ENCODE peak calls at places on chromosomes 3 and 15, in four cellular contexts. S, M, L and G are unnamed samples.

GRCh38 chr3:16887130-16887529 is 2.4 kb downstream of the PLCL2 start:
- DNase-seq in M (no peak), L (no peak), S (no peak), G (no peak)

GRCh38 chr3:58535531-58536500 is 1.2 kb downstream of the ACOX2 start:
- DNase-seq in S (no peak), L (no peak), M (no peak), G (peak; percentile 85)

GRCh38 chr3:151686257-151686656 is 47.5 kb upstream of the AADACL2 start:
- DNase-seq in L (no peak), M (no peak), S (no peak), G (peak; percentile 9)

GRCh38 chr3:120021523-120021922 is 72.7 kb downstream of the GSK3B start:
- DNase-seq in L (peak; percentile 51), M (no peak), S (no peak), G (no peak)

GRCh38 chr3:98906230-98906629 is 4.7 kb upstream of the DCBLD2 start:
- DNase-seq in S (no peak), L (peak; percentile 93), M (peak; percentile 57), G (no peak)

GRCh38 chr3:134029256-134029733 is 430 bp downstream of the SLCO2A1 start:
- DNase-seq in S (no peak), L (no peak), M (no peak), G (no peak)

GRCh38 chr3:125594581-125595011 is 701 bp downstream of the OSBPL11 start:
- DNase-seq in M (no peak), S (no peak), L (peak; percentile 1), G (no peak)

GRCh38 chr15:87874896-87875661 is 381.5 kb downstream of the NTRK3 start:
- DNase-seq in L (peak; percentile 64), S (peak; percentile 61), M (no peak), G (no peak)

GRCh38 chr3:31077021-31077601 is 182.7 kb upstream of the GADL1 start:
- DNase-seq in L (peak; percentile 96), S (no peak), M (peak; percentile 63), G (peak; percentile 50)

GRCh38 chr3:135905058-135905724 is 60.3 kb upstream of the PPP2R3A start:
- DNase-seq in S (no peak), M (no peak), L (peak; percentile 51), G (no peak)

GRCh38 chr15:69887018-69887417 is 210.7 kb downstream of the TLE3 start:
- DNase-seq in M (no peak), S (no peak), L (no peak), G (no peak)

GRCh38 chr3:59446775-59447465 is 397.1 kb upstream of the CFAP20DC start:
- DNase-seq in L (no peak), S (no peak), M (no peak), G (no peak)

GRCh38 chr3:42092006-42092405 is 849 bp downstream of the TRAK1 start:
- DNase-seq in M (no peak), S (no peak), L (no peak), G (no peak)

GRCh38 chr3:191166366-191166765 is 32.7 kb upstream of the OSTN start:
- DNase-seq in S (no peak), M (no peak), L (no peak), G (no peak)